ENCODE peak calls at places on chromosomes 1 and 21, in four cellular contexts. Z, B, H and I are unnamed samples.

GRCh38 chr1:145916745-145917144 is 1.8 kb downstream of the PEX11B start:
- DNase-seq in Z (no peak), B (peak; percentile 39), H (no peak), I (no peak)

GRCh38 chr1:6523566-6523965 is 30.7 kb downstream of the NOL9 start:
- DNase-seq in Z (no peak), B (peak; percentile 47), H (peak; percentile 76), I (peak; percentile 46)

GRCh38 chr1:153577624-153578051 is 12.0 kb upstream of the S100A2 start:
- DNase-seq in Z (peak; percentile 63), B (no peak), H (no peak), I (peak; percentile 75)

GRCh38 chr1:67618285-67619018 is 66.5 kb upstream of the GADD45A start:
- DNase-seq in Z (peak; percentile 31), B (peak; percentile 99), H (no peak), I (peak; percentile 80)

GRCh38 chr21:27681841-27682240 is 715.0 kb upstream of the ADAMTS5 start:
- DNase-seq in Z (no peak), B (peak; percentile 57), H (no peak), I (no peak)

GRCh38 chr1:180213401-180214177 is 16.5 kb upstream of the LHX4 start:
- DNase-seq in Z (peak; percentile 41), B (no peak), H (no peak), I (no peak)

GRCh38 chr1:160375788-160376524 is 9.1 kb downstream of the NHLH1 start:
- DNase-seq in Z (no peak), B (peak; percentile 46), H (no peak), I (no peak)

GRCh38 chr1:205939690-205940330 is 3.4 kb downstream of the SLC26A9 start:
- DNase-seq in Z (no peak), B (no peak), H (peak; percentile 69), I (no peak)

GRCh38 chr1:115277276-115277675 is 60.8 kb downstream of the NGF start:
- DNase-seq in Z (no peak), B (peak; percentile 61), H (no peak), I (no peak)

GRCh38 chr1:88984553-88984945 is 7.9 kb downstream of the KYAT3 start:
- DNase-seq in Z (no peak), B (no peak), H (no peak), I (no peak)

GRCh38 chr21:43976661-43977060 is 35.4 kb upstream of the TRAPPC10 start:
- DNase-seq in Z (no peak), B (no peak), H (no peak), I (no peak)

GRCh38 chr1:192575499-192576189 is at the start of gene RGS1:
- DNase-seq in Z (peak; percentile 76), B (no peak), H (no peak), I (peak; percentile 51)

GRCh38 chr1:180343931-180344406 is 113.9 kb downstream of the LHX4 start:
- DNase-seq in Z (peak; percentile 82), B (peak; percentile 62), H (peak; percentile 93), I (no peak)

GRCh38 chr1:147853391-147853790 is 49.2 kb upstream of the GJA8 start:
- DNase-seq in Z (no peak), B (peak; percentile 34), H (no peak), I (no peak)

GRCh38 chr21:39849014-39849655 is 18.1 kb upstream of the PCP4 start:
- DNase-seq in Z (no peak), B (peak; percentile 17), H (no peak), I (no peak)

GRCh38 chr1:234108921-234109320 is 204.4 kb downstream of the SLC35F3 start:
- DNase-seq in Z (no peak), B (no peak), H (no peak), I (no peak)

GRCh38 chr21:38924954-38925353 is 119.2 kb downstream of the ETS2 start:
- DNase-seq in Z (no peak), B (no peak), H (no peak), I (no peak)

GRCh38 chr1:198848206-198848605 is 209.4 kb downstream of the PTPRC start:
- DNase-seq in Z (no peak), B (peak; percentile 63), H (no peak), I (no peak)

GRCh38 chr1:226982451-226983177 is 42.5 kb downstream of the COQ8A start:
- DNase-seq in Z (no peak), B (no peak), H (no peak), I (peak; percentile 67)

GRCh38 chr1:161772397-161772796 is 6.3 kb downstream of the ATF6 start:
- DNase-seq in Z (no peak), B (peak; percentile 36), H (no peak), I (no peak)

GRCh38 chr1:167984886-167985489 is 48.1 kb upstream of the MPC2 start:
- DNase-seq in Z (no peak), B (peak; percentile 16), H (no peak), I (no peak)

GRCh38 chr21:26169061-26169610 is 1.4 kb downstream of the APP start:
- DNase-seq in Z (peak; percentile 49), B (peak; percentile 85), H (peak; percentile 42), I (peak; percentile 80)

GRCh38 chr1:111110197-111110899 is 29.5 kb downstream of the DRAM2 start:
- DNase-seq in Z (no peak), B (peak; percentile 24), H (peak; percentile 53), I (no peak)

GRCh38 chr1:29331731-29332130 is 95.4 kb downstream of the PTPRU start:
- DNase-seq in Z (no peak), B (no peak), H (no peak), I (no peak)

GRCh38 chr1:53111073-53111556 is 31.3 kb downstream of the SLC1A7 start:
- DNase-seq in Z (peak; percentile 84), B (peak; percentile 47), H (no peak), I (no peak)

GRCh38 chr21:29436143-29436542 is 137.4 kb downstream of the BACH1 start:
- DNase-seq in Z (no peak), B (no peak), H (no peak), I (no peak)

GRCh38 chr1:58251415-58252073 is 295.0 kb downstream of the OMA1 start:
- DNase-seq in Z (no peak), B (peak; percentile 9), H (no peak), I (no peak)

GRCh38 chr1:69911301-69911801 is 294.0 kb downstream of the LRRC40 start:
- DNase-seq in Z (no peak), B (peak; percentile 95), H (no peak), I (no peak)

GRCh38 chr1:17564458-17565393 is 25.2 kb downstream of the ARHGEF10L start:
- DNase-seq in Z (peak; percentile 70), B (no peak), H (peak; percentile 58), I (peak; percentile 81)

GRCh38 chr1:29453502-29454240 is 217.3 kb downstream of the PTPRU start:
- DNase-seq in Z (no peak), B (peak; percentile 60), H (no peak), I (no peak)

GRCh38 chr1:181910905-181911304 is 150.6 kb downstream of the ZNF648 start:
- DNase-seq in Z (no peak), B (no peak), H (no peak), I (no peak)

GRCh38 chr1:116255933-116256649 is 117.0 kb upstream of the ATP1A1 start:
- DNase-seq in Z (no peak), B (peak; percentile 8), H (no peak), I (no peak)

GRCh38 chr1:248811514-248812490 is 13.9 kb downstream of the SH3BP5L start:
- DNase-seq in Z (no peak), B (no peak), H (no peak), I (no peak)